ENCODE peak calls at places on chromosome 2, in nine cellular contexts. A, B, Z, W, K, E, O, J and P are unnamed samples.

GRCh38 chr2:3494984-3495666 is 24.2 kb downstream of the ADI1 start:
- DNase-seq in K (peak; percentile 64), J (no peak), B (no peak), Z (no peak), E (no peak), O (no peak), W (no peak), A (no peak), P (no peak)

GRCh38 chr2:130183500-130184373 is 1.7 kb downstream of the MZT2B start:
- DNase-seq in K (no peak), Z (peak; percentile 56), O (peak; percentile 21), E (no peak), J (no peak), A (peak; percentile 74), B (peak; percentile 59), W (no peak), P (no peak)

GRCh38 chr2:33673937-33674336 is 74.8 kb upstream of the FAM98A start:
- DNase-seq in Z (no peak), J (no peak), B (peak; percentile 44), K (no peak), E (no peak), O (no peak), W (peak; percentile 23), A (no peak), P (no peak)

GRCh38 chr2:133379159-133379558 is 189.1 kb downstream of the NCKAP5 start:
- DNase-seq in E (no peak), J (no peak), O (no peak), Z (no peak), A (no peak), B (no peak), K (no peak), W (no peak), P (no peak)

GRCh38 chr2:48844418-48845155 is 89.1 kb upstream of the LHCGR start:
- DNase-seq in J (no peak), A (no peak), Z (no peak), E (no peak), W (peak; percentile 10), O (no peak), K (no peak), B (peak; percentile 50), P (no peak)

GRCh38 chr2:109339519-109339991 is 210.6 kb downstream of the SH3RF3 start:
- DNase-seq in K (peak; percentile 58), J (no peak), O (no peak), B (peak; percentile 42), A (no peak), W (no peak), E (peak; percentile 22), Z (no peak), P (no peak)

GRCh38 chr2:172094319-172095145 is 8.2 kb downstream of the DLX2 start:
- DNase-seq in J (no peak), E (no peak), A (no peak), B (no peak), O (no peak), K (peak; percentile 86), W (peak; percentile 41), Z (no peak), P (no peak)

GRCh38 chr2:74399785-74400184 is 19.7 kb upstream of the DCTN1 start:
- DNase-seq in E (no peak), B (peak; percentile 66), A (no peak), W (peak; percentile 72), J (no peak), O (no peak), K (no peak), Z (no peak), P (no peak)

GRCh38 chr2:236682651-236683422 is 113.2 kb downstream of the ACKR3 start:
- DNase-seq in K (peak; percentile 70), E (no peak), J (no peak), W (no peak), Z (no peak), A (peak; percentile 38), O (peak; percentile 29), B (no peak), P (no peak)

GRCh38 chr2:120224256-120224655 is 1.1 kb upstream of the TMEM185B start:
- DNase-seq in W (no peak), K (peak; percentile 85), B (no peak), J (no peak), Z (no peak), E (no peak), O (no peak), A (no peak), P (peak; percentile 31)

GRCh38 chr2:120224735-120225548 is 1.7 kb upstream of the TMEM185B start:
- DNase-seq in W (no peak), Z (no peak), E (no peak), O (no peak), A (no peak), K (peak; percentile 77), B (no peak), J (no peak), P (peak; percentile 25)

GRCh38 chr2:120222186-120223033 is 790 bp downstream of the TMEM185B start:
- DNase-seq in E (no peak), A (no peak), J (no peak), Z (no peak), O (no peak), B (no peak), K (peak; percentile 86), W (no peak), P (peak; percentile 76)

GRCh38 chr2:120221616-120222015 is 1.6 kb downstream of the TMEM185B start:
- DNase-seq in A (no peak), K (peak; percentile 68), J (no peak), W (no peak), O (no peak), B (no peak), E (no peak), Z (no peak), P (no peak)

GRCh38 chr2:120223034-120223912 is at the start of gene TMEM185B:
- DNase-seq in A (peak; percentile 91), Z (peak; percentile 85), K (peak; percentile 98), W (peak; percentile 88), B (peak; percentile 81), J (peak; percentile 88), E (peak; percentile 72), O (peak; percentile 90), P (peak; percentile 93)
- TF ChIP-seq CTCF in A (no peak), Z (peak; percentile 35), K (no peak), W (no peak), B (peak; percentile 54), J (peak; percentile 71), E (peak; percentile 63), O (peak; percentile 52), P (no peak)

DNA sequence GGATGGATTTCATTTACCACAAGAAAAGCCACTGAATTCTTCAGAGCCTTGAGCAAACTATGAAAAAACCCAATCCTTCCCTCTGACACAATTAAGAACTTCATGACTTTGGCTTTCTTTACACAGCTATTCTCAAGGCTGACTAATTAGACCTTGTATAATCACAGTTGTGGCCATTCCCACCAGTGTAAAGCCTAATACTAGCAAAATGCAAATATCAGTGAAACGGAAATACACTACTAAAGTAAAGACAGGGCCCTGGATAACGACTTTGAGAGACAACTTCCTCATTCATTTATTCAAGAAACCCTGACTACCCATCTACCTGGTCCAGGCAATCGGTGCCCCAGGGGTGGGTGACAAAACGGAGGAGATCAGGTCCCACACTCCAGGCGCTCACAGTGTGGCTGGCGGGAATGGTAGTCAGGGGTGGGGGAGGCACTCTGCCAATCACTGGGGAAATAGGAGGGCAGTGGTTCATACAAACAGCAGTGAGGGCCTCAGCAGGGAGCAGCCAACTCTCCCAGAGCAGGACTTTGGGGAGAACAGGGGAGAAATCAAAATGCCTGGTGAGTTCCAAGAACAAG is 28.1 kb downstream of the TMEM163 start:
- DNase-seq in W (no peak), J (no peak), B (no peak), Z (no peak), O (peak; percentile 61), A (no peak), E (no peak), K (no peak), P (no peak)
- H3K4me3 ChIP-seq in W (no peak overlapping the region), J (no peak overlapping the region), B (no peak overlapping the region), Z (no peak overlapping the region), O (no peak overlapping the region), A (no peak overlapping the region), E (no peak overlapping the region), K (no peak overlapping the region), P (no peak overlapping the region)

GRCh38 chr2:46275995-46276394 is 21.2 kb upstream of the EPAS1 start:
- DNase-seq in W (no peak), E (peak; percentile 16), A (peak; percentile 86), B (peak; percentile 59), O (peak; percentile 30), K (peak; percentile 91), Z (peak; percentile 59), J (no peak), P (peak; percentile 87)

GRCh38 chr2:46273919-46274318 is 23.3 kb upstream of the EPAS1 start:
- DNase-seq in O (no peak), J (no peak), E (peak; percentile 34), K (peak; percentile 52), Z (no peak), W (no peak), A (no peak), B (peak; percentile 19), P (no peak)

GRCh38 chr2:46277470-46278190 is 19.6 kb upstream of the EPAS1 start:
- DNase-seq in B (no peak), E (no peak), O (no peak), W (no peak), J (no peak), Z (no peak), K (peak; percentile 76), A (peak; percentile 53), P (no peak)

GRCh38 chr2:46278952-46279351 is 18.3 kb upstream of the EPAS1 start:
- DNase-seq in W (no peak), A (no peak), J (no peak), E (no peak), O (peak; percentile 40), B (no peak), Z (no peak), K (no peak), P (no peak)

DNA sequence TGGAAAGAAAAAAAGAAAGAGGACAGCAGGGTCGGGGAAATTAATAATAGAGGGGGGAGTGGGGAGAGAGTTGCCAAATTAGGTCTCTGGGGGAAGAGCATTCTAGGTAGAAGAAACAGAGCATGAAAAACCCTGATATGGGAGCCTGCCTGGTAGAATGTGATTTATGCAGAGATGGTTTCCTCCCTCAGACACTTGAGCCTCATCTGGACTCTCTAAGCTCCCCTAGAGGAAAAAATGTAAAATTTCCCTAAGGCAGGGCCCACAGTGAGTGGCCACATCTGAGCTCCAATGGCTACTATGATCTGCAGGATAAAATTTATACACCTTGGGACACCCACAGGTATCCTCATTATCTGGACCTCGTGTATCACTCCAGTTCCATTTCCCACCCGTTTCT is 20.6 kb upstream of the EPAS1 start:
- DNase-seq in J (no peak), B (peak; percentile 74), K (no peak), O (no peak), E (peak; percentile 47), Z (no peak), A (no peak), W (no peak), P (no peak)
- TF ChIP-seq CTCF in J (peak; percentile 13), B (peak; percentile 73), K (no peak), O (no peak), E (peak; percentile 59), Z (no peak), A (no peak), W (no peak), P (no peak)

GRCh38 chr2:21519821-21520220 is 396.1 kb downstream of the TDRD15 start:
- DNase-seq in A (no peak), B (no peak), J (no peak), W (no peak), E (no peak), K (no peak), O (no peak), Z (no peak), P (no peak)

DNA sequence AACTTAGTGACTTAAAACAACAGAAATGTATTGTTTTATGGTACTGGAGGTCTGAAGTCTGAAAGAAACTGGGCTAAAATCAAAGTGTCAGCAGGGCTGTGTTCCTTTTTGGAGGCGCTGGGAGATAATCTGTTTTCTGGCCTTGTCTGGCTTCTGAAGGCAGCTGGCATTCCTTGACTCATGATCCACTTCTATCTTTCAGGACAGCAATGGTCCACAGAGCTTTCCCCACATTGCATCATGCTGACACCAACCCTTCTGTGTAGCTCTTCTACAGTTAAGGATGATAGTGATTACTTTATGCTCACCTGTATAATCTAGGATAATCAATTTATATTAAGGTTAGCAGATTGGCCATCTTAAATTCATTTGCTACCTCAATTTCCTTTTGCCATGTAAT is 392.1 kb downstream of the TDRD15 start:
- DNase-seq in K (no peak), Z (no peak), O (no peak), A (no peak), E (no peak), J (peak; percentile 13), B (peak; percentile 3), W (no peak), P (no peak)
- H3K4me3 ChIP-seq in K (no peak overlapping the region), Z (no peak overlapping the region), O (no peak overlapping the region), A (no peak overlapping the region), E (no peak overlapping the region), J (no peak overlapping the region), B (no peak overlapping the region), W (no peak overlapping the region), P (no peak overlapping the region)